ENCODE peak calls at places on chromosomes 6 and 20, in ten cellular contexts. W, I, L, R, E, H, V, T, Z and Y are unnamed samples.

GRCh38 chr6:15621203-15622044 is 41.4 kb downstream of the DTNBP1 start:
- DNase-seq in W (no peak), I (peak), L (no peak), R (peak), E (no peak), H (peak), V (peak), T (no peak), Z (no peak), Y (peak)

GRCh38 chr20:48719598-48720255 is 108.1 kb downstream of the PREX1 start:
- DNase-seq in W (no peak), I (peak), L (no peak), R (no peak), E (no peak), H (no peak), V (no peak), T (no peak), Z (no peak), Y (no peak)

GRCh38 chr6:42550277-42550676 is 13.6 kb upstream of the UBR2 start:
- DNase-seq in W (no peak), I (no peak), L (no peak), R (no peak), E (no peak), H (no peak), V (no peak), T (no peak), Z (no peak), Y (no peak)

GRCh38 chr20:4065405-4065841 is 50.1 kb upstream of the RNF24 start:
- DNase-seq in W (no peak), I (no peak), L (no peak), R (peak), E (no peak), H (peak), V (no peak), T (peak), Z (no peak), Y (no peak)

GRCh38 chr20:63079971-63080370 is 73.2 kb upstream of the BHLHE23 start:
- DNase-seq in W (no peak), I (no peak), L (no peak), R (no peak), E (no peak), H (no peak), V (no peak), T (no peak), Z (no peak), Y (no peak)

GRCh38 chr6:109456710-109457595 is 1.4 kb upstream of the MICAL1 start:
- DNase-seq in W (no peak), I (no peak), L (no peak), R (peak), E (no peak), H (peak), V (no peak), T (no peak), Z (no peak), Y (no peak)

GRCh38 chr6:13429406-13429753 is 58.0 kb downstream of the GFOD1 start:
- DNase-seq in W (no peak), I (no peak), L (no peak), R (no peak), E (no peak), H (no peak), V (no peak), T (no peak), Z (no peak), Y (no peak)

GRCh38 chr6:21277601-21278043 is 315.9 kb upstream of the SOX4 start:
- DNase-seq in W (no peak), I (no peak), L (no peak), R (no peak), E (no peak), H (no peak), V (no peak), T (peak), Z (no peak), Y (no peak)

GRCh38 chr20:37774143-37774542 is 80.3 kb downstream of the CTNNBL1 start:
- DNase-seq in W (no peak), I (no peak), L (no peak), R (no peak), E (no peak), H (no peak), V (no peak), T (no peak), Z (no peak), Y (no peak)

GRCh38 chr20:45972500-45973183 is 639 bp upstream of the ZNF335 start:
- DNase-seq in W (no peak), I (peak), L (no peak), R (no peak), E (peak), H (no peak), V (no peak), T (peak), Z (peak), Y (peak)

GRCh38 chr6:159089909-159090308 is 45.1 kb upstream of the TAGAP start:
- DNase-seq in W (no peak), I (no peak), L (no peak), R (no peak), E (no peak), H (no peak), V (no peak), T (no peak), Z (no peak), Y (no peak)

GRCh38 chr6:130018292-130018829 is at the start of gene L3MBTL3:
- DNase-seq in W (peak), I (peak), L (peak), R (peak), E (peak), H (peak), V (peak), T (peak), Z (peak), Y (peak)

GRCh38 chr6:112027942-112028674 is 25.8 kb upstream of the CCN6 start:
- DNase-seq in W (no peak), I (no peak), L (peak), R (peak), E (no peak), H (peak), V (no peak), T (no peak), Z (no peak), Y (no peak)

GRCh38 chr6:127115032-127115661 is 3.3 kb upstream of the RSPO3 start:
- DNase-seq in W (no peak), I (no peak), L (no peak), R (peak), E (no peak), H (no peak), V (no peak), T (no peak), Z (no peak), Y (no peak)

GRCh38 chr20:52800734-52801627 is 171.2 kb upstream of the TSHZ2 start:
- DNase-seq in W (no peak), I (no peak), L (no peak), R (peak), E (no peak), H (no peak), V (no peak), T (no peak), Z (no peak), Y (peak)

GRCh38 chr6:22598386-22598785 is 29.0 kb downstream of the HDGFL1 start:
- DNase-seq in W (no peak), I (no peak), L (no peak), R (no peak), E (no peak), H (peak), V (no peak), T (no peak), Z (no peak), Y (no peak)

GRCh38 chr20:35579196-35579595 is 36.4 kb upstream of the SPAG4 start:
- DNase-seq in W (no peak), I (no peak), L (no peak), R (no peak), E (no peak), H (no peak), V (no peak), T (no peak), Z (no peak), Y (no peak)

GRCh38 chr6:27144740-27145079 is 102.8 kb upstream of the PRSS16 start:
- DNase-seq in W (no peak), I (no peak), L (no peak), R (no peak), E (no peak), H (no peak), V (no peak), T (no peak), Z (no peak), Y (no peak)

GRCh38 chr20:36340593-36340990 is 34.5 kb downstream of the DLGAP4 start:
- DNase-seq in W (no peak), I (no peak), L (no peak), R (no peak), E (no peak), H (no peak), V (no peak), T (no peak), Z (no peak), Y (no peak)

GRCh38 chr6:123515715-123516114 is 121.0 kb downstream of the TRDN start:
- DNase-seq in W (no peak), I (no peak), L (no peak), R (peak), E (no peak), H (peak), V (no peak), T (no peak), Z (no peak), Y (no peak)

GRCh38 chr6:5998741-5999687 is 7.7 kb downstream of the NRN1 start:
- DNase-seq in W (no peak), I (peak), L (no peak), R (peak), E (no peak), H (no peak), V (no peak), T (no peak), Z (no peak), Y (no peak)

GRCh38 chr6:113786168-113786567 is 71.0 kb upstream of the MARCKS start:
- DNase-seq in W (no peak), I (no peak), L (no peak), R (no peak), E (no peak), H (no peak), V (no peak), T (no peak), Z (no peak), Y (no peak)

GRCh38 chr6:31169123-31169857 is 1.2 kb downstream of the POU5F1 start:
- DNase-seq in W (no peak), I (no peak), L (no peak), R (no peak), E (no peak), H (no peak), V (no peak), T (no peak), Z (no peak), Y (no peak)

GRCh38 chr6:137099689-137100398 is 55.1 kb upstream of the IL20RA start:
- DNase-seq in W (no peak), I (no peak), L (no peak), R (no peak), E (no peak), H (no peak), V (no peak), T (peak), Z (no peak), Y (no peak)

GRCh38 chr6:163288915-163289314 is 125.6 kb upstream of the QKI start:
- DNase-seq in W (no peak), I (no peak), L (no peak), R (no peak), E (no peak), H (no peak), V (no peak), T (no peak), Z (no peak), Y (no peak)

GRCh38 chr6:54135665-54136370 is 24.6 kb downstream of the MLIP start:
- DNase-seq in W (no peak), I (no peak), L (no peak), R (peak), E (no peak), H (peak), V (no peak), T (peak), Z (no peak), Y (no peak)

GRCh38 chr6:41577865-41578713 is 31.9 kb downstream of the FOXP4 start:
- DNase-seq in W (peak), I (no peak), L (no peak), R (peak), E (no peak), H (peak), V (no peak), T (peak), Z (no peak), Y (no peak)

GRCh38 chr6:125533710-125534397 is 215.6 kb upstream of the HEY2 start:
- DNase-seq in W (no peak), I (no peak), L (no peak), R (no peak), E (no peak), H (no peak), V (no peak), T (no peak), Z (no peak), Y (no peak)

GRCh38 chr20:54474866-54475265 is 527 bp upstream of the DOK5 start:
- DNase-seq in W (no peak), I (no peak), L (no peak), R (no peak), E (peak), H (no peak), V (no peak), T (no peak), Z (no peak), Y (no peak)

GRCh38 chr6:109239192-109239917 is 142.9 kb downstream of the CD164 start:
- DNase-seq in W (no peak), I (no peak), L (no peak), R (peak), E (no peak), H (no peak), V (no peak), T (no peak), Z (no peak), Y (no peak)

GRCh38 chr20:47428164-47428563 is 71.7 kb upstream of the ZMYND8 start:
- DNase-seq in W (no peak), I (no peak), L (no peak), R (no peak), E (no peak), H (no peak), V (no peak), T (no peak), Z (no peak), Y (no peak)

GRCh38 chr20:19423097-19423891 is 210.9 kb downstream of the SLC24A3 start:
- DNase-seq in W (no peak), I (no peak), L (no peak), R (no peak), E (no peak), H (no peak), V (no peak), T (no peak), Z (no peak), Y (no peak)